ENCODE peak calls at places on chromosomes 6 and 20, in ten cellular contexts. U, S, L, R, Q, G, K, Z, E and Y are unnamed samples.

GRCh38 chr20:50624351-50625016 is 66.9 kb downstream of the RIPOR3 start:
- DNase-seq in U (no peak), S (peak), L (no peak), R (no peak), Q (no peak), G (no peak), K (no peak), Z (no peak), E (no peak), Y (no peak)

GRCh38 chr6:20564269-20564668 is 30.0 kb downstream of the CDKAL1 start:
- DNase-seq in U (no peak), S (no peak), L (no peak), R (no peak), Q (no peak), G (no peak), K (no peak), Z (no peak), E (peak), Y (no peak)

GRCh38 chr20:51811040-51811351 is 8.7 kb upstream of the SALL4 start:
- DNase-seq in U (no peak), S (no peak), L (no peak), R (peak), Q (peak), G (no peak), K (no peak), Z (no peak), E (no peak), Y (no peak)

GRCh38 chr6:41302638-41303037 is 16.2 kb upstream of the TREM1 start:
- DNase-seq in U (no peak), S (no peak), L (no peak), R (no peak), Q (no peak), G (no peak), K (no peak), Z (no peak), E (no peak), Y (no peak)

GRCh38 chr6:37940074-37940847 is 120.7 kb downstream of the ZFAND3 start:
- DNase-seq in U (no peak), S (peak), L (no peak), R (peak), Q (peak), G (no peak), K (no peak), Z (no peak), E (no peak), Y (no peak)

GRCh38 chr6:158408552-158409130 is 96.4 kb downstream of the TULP4 start:
- DNase-seq in U (no peak), S (no peak), L (peak), R (no peak), Q (no peak), G (no peak), K (no peak), Z (no peak), E (no peak), Y (no peak)

GRCh38 chr6:38912378-38912777 is 136.2 kb upstream of the GLP1R start:
- DNase-seq in U (no peak), S (no peak), L (no peak), R (no peak), Q (no peak), G (no peak), K (no peak), Z (no peak), E (no peak), Y (no peak)

GRCh38 chr6:56475736-56476457 is 166.8 kb downstream of the DST start:
- DNase-seq in U (no peak), S (no peak), L (no peak), R (peak), Q (no peak), G (no peak), K (no peak), Z (no peak), E (no peak), Y (no peak)

GRCh38 chr20:1301031-1301529 is 27.9 kb downstream of the SDCBP2 start:
- DNase-seq in U (peak), S (no peak), L (no peak), R (no peak), Q (no peak), G (no peak), K (no peak), Z (peak), E (peak), Y (no peak)

GRCh38 chr6:170222498-170223471 is 68.1 kb downstream of the DLL1 start:
- DNase-seq in U (no peak), S (peak), L (no peak), R (no peak), Q (no peak), G (no peak), K (no peak), Z (no peak), E (no peak), Y (peak)

GRCh38 chr6:35970181-35970580 is 49.3 kb upstream of the SRPK1 start:
- DNase-seq in U (no peak), S (no peak), L (no peak), R (peak), Q (no peak), G (no peak), K (no peak), Z (no peak), E (peak), Y (no peak)

GRCh38 chr6:111353914-111354464 is 129.0 kb downstream of the REV3L start:
- DNase-seq in U (no peak), S (no peak), L (no peak), R (no peak), Q (no peak), G (no peak), K (no peak), Z (no peak), E (no peak), Y (no peak)

GRCh38 chr6:40328376-40328987 is 258.7 kb downstream of the LRFN2 start:
- DNase-seq in U (no peak), S (peak), L (peak), R (peak), Q (no peak), G (peak), K (no peak), Z (no peak), E (no peak), Y (no peak)

GRCh38 chr20:16556299-16556698 is 16.9 kb downstream of the KIF16B start:
- DNase-seq in U (no peak), S (no peak), L (no peak), R (no peak), Q (no peak), G (no peak), K (no peak), Z (no peak), E (peak), Y (no peak)

GRCh38 chr6:130055271-130055670 is 36.9 kb downstream of the L3MBTL3 start:
- DNase-seq in U (no peak), S (no peak), L (no peak), R (no peak), Q (no peak), G (no peak), K (no peak), Z (no peak), E (no peak), Y (no peak)

GRCh38 chr20:646107-646867 is 6.7 kb downstream of the SRXN1 start:
- DNase-seq in U (no peak), S (no peak), L (no peak), R (no peak), Q (no peak), G (no peak), K (no peak), Z (no peak), E (peak), Y (no peak)

GRCh38 chr6:110656492-110656891 is 158.8 kb downstream of the CDK19 start:
- DNase-seq in U (no peak), S (no peak), L (no peak), R (no peak), Q (no peak), G (no peak), K (no peak), Z (no peak), E (no peak), Y (no peak)

GRCh38 chr20:38658879-38659612 is 57.4 kb downstream of the ARHGAP40 start:
- DNase-seq in U (no peak), S (no peak), L (peak), R (peak), Q (no peak), G (peak), K (no peak), Z (no peak), E (peak), Y (no peak)

GRCh38 chr6:43848992-43849391 is 79.0 kb downstream of the VEGFA start:
- DNase-seq in U (no peak), S (no peak), L (no peak), R (no peak), Q (no peak), G (no peak), K (no peak), Z (no peak), E (no peak), Y (no peak)

GRCh38 chr20:38278763-38279162 is 18.2 kb upstream of the KIAA1755 start:
- DNase-seq in U (no peak), S (no peak), L (no peak), R (no peak), Q (no peak), G (no peak), K (no peak), Z (no peak), E (no peak), Y (peak)

GRCh38 chr20:24163501-24163900 is 174.9 kb upstream of the GGTLC1 start:
- DNase-seq in U (no peak), S (no peak), L (no peak), R (no peak), Q (no peak), G (no peak), K (no peak), Z (no peak), E (no peak), Y (no peak)

GRCh38 chr6:119978274-119978889 is 628.8 kb upstream of the MAN1A1 start:
- DNase-seq in U (no peak), S (no peak), L (no peak), R (peak), Q (no peak), G (no peak), K (no peak), Z (no peak), E (peak), Y (no peak)

GRCh38 chr6:131740161-131740560 is 29.3 kb upstream of the CTAGE9 start:
- DNase-seq in U (no peak), S (no peak), L (no peak), R (no peak), Q (no peak), G (no peak), K (no peak), Z (no peak), E (no peak), Y (no peak)

GRCh38 chr6:161265975-161266374 is 7.9 kb downstream of the AGPAT4 start:
- DNase-seq in U (no peak), S (no peak), L (no peak), R (no peak), Q (no peak), G (no peak), K (no peak), Z (no peak), E (no peak), Y (no peak)

GRCh38 chr20:2797136-2797983 is 3.1 kb downstream of the CPXM1 start:
- DNase-seq in U (no peak), S (no peak), L (no peak), R (no peak), Q (no peak), G (no peak), K (no peak), Z (no peak), E (no peak), Y (no peak)

GRCh38 chr6:47168176-47168575 is 126.0 kb upstream of the ADGRF1 start:
- DNase-seq in U (no peak), S (peak), L (no peak), R (peak), Q (peak), G (no peak), K (no peak), Z (no peak), E (peak), Y (no peak)

GRCh38 chr6:30768634-30769087 is 24.3 kb upstream of the IER3 start:
- DNase-seq in U (no peak), S (no peak), L (no peak), R (no peak), Q (no peak), G (no peak), K (no peak), Z (no peak), E (peak), Y (no peak)

GRCh38 chr20:64011366-64011779 is 24.6 kb upstream of the C20orf204 start:
- DNase-seq in U (no peak), S (no peak), L (no peak), R (no peak), Q (no peak), G (no peak), K (no peak), Z (no peak), E (no peak), Y (no peak)

GRCh38 chr20:63495771-63496403 is 3.0 kb downstream of the EEF1A2 start:
- DNase-seq in U (peak), S (peak), L (peak), R (peak), Q (no peak), G (peak), K (no peak), Z (peak), E (peak), Y (peak)

GRCh38 chr6:33410711-33411631 is at the start of gene PHF1:
- DNase-seq in U (peak), S (peak), L (peak), R (peak), Q (no peak), G (no peak), K (no peak), Z (peak), E (peak), Y (no peak)

GRCh38 chr20:45934046-45934586 is 367 bp upstream of the PCIF1 start:
- DNase-seq in U (peak), S (peak), L (peak), R (peak), Q (no peak), G (peak), K (no peak), Z (peak), E (peak), Y (no peak)

GRCh38 chr6:43669922-43670622 is 17.5 kb downstream of the MRPS18A start:
- DNase-seq in U (no peak), S (no peak), L (no peak), R (peak), Q (no peak), G (no peak), K (no peak), Z (no peak), E (no peak), Y (no peak)

GRCh38 chr20:18731940-18732339 is 81.6 kb upstream of the SCP2D1 start:
- DNase-seq in U (no peak), S (no peak), L (no peak), R (no peak), Q (no peak), G (no peak), K (no peak), Z (no peak), E (no peak), Y (no peak)

GRCh38 chr20:5621305-5621704 is 128.9 kb upstream of the SHLD1 start:
- DNase-seq in U (no peak), S (no peak), L (peak), R (peak), Q (no peak), G (no peak), K (no peak), Z (no peak), E (no peak), Y (no peak)

GRCh38 chr6:159421586-159421985 is 252.4 kb downstream of the FNDC1 start:
- DNase-seq in U (no peak), S (no peak), L (no peak), R (no peak), Q (no peak), G (no peak), K (no peak), Z (no peak), E (no peak), Y (no peak)

GRCh38 chr6:77094821-77095220 is 368.5 kb downstream of the HTR1B start:
- DNase-seq in U (no peak), S (no peak), L (no peak), R (no peak), Q (no peak), G (no peak), K (no peak), Z (no peak), E (no peak), Y (no peak)

GRCh38 chr6:37303891-37304503 is 46.1 kb upstream of the TMEM217 start:
- DNase-seq in U (no peak), S (no peak), L (no peak), R (peak), Q (no peak), G (no peak), K (no peak), Z (no peak), E (peak), Y (no peak)

GRCh38 chr20:25233016-25233772 is 14.7 kb upstream of the PYGB start:
- DNase-seq in U (no peak), S (peak), L (no peak), R (peak), Q (no peak), G (no peak), K (no peak), Z (no peak), E (no peak), Y (no peak)

GRCh38 chr20:19893356-19893755 is 123.8 kb upstream of the NAA20 start:
- DNase-seq in U (no peak), S (no peak), L (no peak), R (no peak), Q (no peak), G (no peak), K (no peak), Z (no peak), E (no peak), Y (no peak)